ENCODE peak calls at places on chromosomes 3 and 15, in ten cellular contexts. M is H9, I is foreskin fibroblast, J is Calu3, B is WTC11, T is omental fat pad, L is stomach, Y is AG09309, X is left lung, V is cardiac fibroblast. O is an unnamed sample.

GRCh38 chr3:193788189-193788946 is 195.4 kb downstream of the OPA1 start:
- DNase-seq in M (peak; percentile 84), I (peak; percentile 10), J (peak; percentile 55), B (peak; percentile 73), T (peak; percentile 31), L (peak; percentile 65), Y (no peak), X (peak; percentile 41), V (peak; percentile 70), O (no peak)

GRCh38 chr15:23565395-23566069 is at the start of gene MKRN3:
- DNase-seq in M (no peak), I (peak; percentile 37), J (no peak), B (no peak), T (no peak), L (no peak), Y (peak; percentile 1), X (no peak), V (peak; percentile 59), O (peak; percentile 43)

GRCh38 chr3:127612966-127613365 is 14.8 kb downstream of the MCM2 start:
- DNase-seq in M (no peak), I (no peak), J (no peak), B (no peak), T (no peak), L (no peak), Y (no peak), X (no peak), V (peak; percentile 21), O (no peak)

GRCh38 chr3:171874251-171874679 is 31.1 kb downstream of the TMEM212 start:
- DNase-seq in M (no peak), I (peak; percentile 91), J (peak; percentile 69), B (no peak), T (no peak), L (no peak), Y (peak; percentile 95), X (no peak), V (peak; percentile 98), O (no peak)

GRCh38 chr3:58346368-58346767 is 13.7 kb downstream of the PXK start:
- DNase-seq in M (no peak), I (no peak), J (no peak), B (no peak), T (no peak), L (no peak), Y (no peak), X (no peak), V (no peak), O (no peak)

GRCh38 chr3:7238565-7239295 is 377.8 kb downstream of the GRM7 start:
- DNase-seq in M (no peak), I (no peak), J (no peak), B (no peak), T (no peak), L (no peak), Y (no peak), X (no peak), V (no peak), O (no peak)

GRCh38 chr3:14520149-14520548 is 20.0 kb downstream of the GRIP2 start:
- DNase-seq in M (peak; percentile 39), I (no peak), J (no peak), B (no peak), T (no peak), L (no peak), Y (no peak), X (no peak), V (no peak), O (no peak)

GRCh38 chr15:99999282-100000070 is 266.2 kb upstream of the LYSMD4 start:
- DNase-seq in M (no peak), I (no peak), J (no peak), B (no peak), T (no peak), L (no peak), Y (no peak), X (no peak), V (no peak), O (no peak)

DNA sequence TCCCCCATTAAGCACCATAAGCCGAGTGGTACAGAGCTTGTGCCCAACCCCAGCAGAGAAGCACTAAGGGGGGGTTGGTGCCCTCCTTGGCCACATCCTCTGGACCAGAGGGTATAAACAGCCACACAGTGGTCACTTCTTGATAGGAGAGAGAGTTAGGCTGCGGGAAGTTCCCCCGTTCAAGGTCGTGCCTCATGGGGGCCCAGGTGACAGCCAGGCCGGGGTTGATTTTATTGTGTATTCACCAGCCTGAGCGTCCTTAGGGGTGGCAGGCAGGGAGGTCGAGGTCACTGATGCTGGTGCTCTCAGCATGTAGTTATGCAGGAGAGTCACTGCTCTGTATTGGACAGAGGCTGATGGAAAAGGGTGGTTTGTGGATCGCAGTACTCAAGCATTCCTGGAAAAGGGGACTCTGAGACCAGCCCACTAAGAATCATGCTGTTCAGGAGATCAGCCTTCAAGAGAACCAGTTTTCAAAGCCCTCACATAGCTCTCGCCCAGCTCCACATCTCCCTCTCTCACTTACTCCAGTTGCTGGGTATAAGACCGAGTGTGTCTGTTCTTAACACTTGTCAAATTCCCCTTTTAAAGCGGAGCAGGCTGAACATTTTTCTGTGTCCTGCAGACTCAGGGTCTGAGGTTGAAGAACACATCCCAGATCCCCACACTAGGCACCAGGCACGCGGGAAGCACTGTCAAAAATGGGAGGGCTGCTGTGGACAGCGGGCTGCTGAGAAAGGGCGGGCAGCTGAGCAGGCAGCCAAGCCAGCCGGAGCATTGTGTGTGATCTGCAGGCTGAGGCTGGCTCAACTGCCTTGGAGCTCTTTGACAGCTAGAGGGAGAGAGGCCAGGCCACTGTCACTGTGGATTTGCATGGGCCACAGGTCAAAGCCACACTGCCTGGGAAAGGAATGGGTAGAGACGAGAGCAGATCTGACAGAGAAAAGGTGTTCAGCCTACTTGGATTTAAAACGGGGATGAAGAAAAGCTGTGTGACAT is 279.3 kb upstream of the LRRFIP2 start:
- DNase-seq in M (no peak), I (no peak), J (no peak), B (peak; percentile 37), T (no peak), L (peak; percentile 41), Y (no peak), X (peak; percentile 58), V (peak; percentile 4), O (no peak)
- TF ChIP-seq CTCF in M (peak; percentile 38), I (no peak), J (no peak), B (no peak), T (no peak), L (no peak), Y (no peak), X (no peak), V (no peak), O (no peak)

GRCh38 chr3:184603156-184604030 is 41.8 kb downstream of the EPHB3 start:
- DNase-seq in M (no peak), I (no peak), J (no peak), B (no peak), T (no peak), L (no peak), Y (no peak), X (no peak), V (peak; percentile 4), O (no peak)

GRCh38 chr3:184600685-184601377 is 39.2 kb downstream of the EPHB3 start:
- DNase-seq in M (no peak), I (no peak), J (no peak), B (no peak), T (no peak), L (no peak), Y (no peak), X (no peak), V (no peak), O (no peak)

GRCh38 chr3:184604039-184604955 is 42.7 kb downstream of the EPHB3 start:
- DNase-seq in M (peak; percentile 85), I (no peak), J (no peak), B (peak; percentile 68), T (no peak), L (no peak), Y (no peak), X (no peak), V (no peak), O (no peak)

GRCh38 chr3:184602406-184603155 is 41.0 kb downstream of the EPHB3 start:
- DNase-seq in M (peak; percentile 46), I (no peak), J (peak; percentile 57), B (no peak), T (no peak), L (no peak), Y (no peak), X (no peak), V (no peak), O (no peak)

DNA sequence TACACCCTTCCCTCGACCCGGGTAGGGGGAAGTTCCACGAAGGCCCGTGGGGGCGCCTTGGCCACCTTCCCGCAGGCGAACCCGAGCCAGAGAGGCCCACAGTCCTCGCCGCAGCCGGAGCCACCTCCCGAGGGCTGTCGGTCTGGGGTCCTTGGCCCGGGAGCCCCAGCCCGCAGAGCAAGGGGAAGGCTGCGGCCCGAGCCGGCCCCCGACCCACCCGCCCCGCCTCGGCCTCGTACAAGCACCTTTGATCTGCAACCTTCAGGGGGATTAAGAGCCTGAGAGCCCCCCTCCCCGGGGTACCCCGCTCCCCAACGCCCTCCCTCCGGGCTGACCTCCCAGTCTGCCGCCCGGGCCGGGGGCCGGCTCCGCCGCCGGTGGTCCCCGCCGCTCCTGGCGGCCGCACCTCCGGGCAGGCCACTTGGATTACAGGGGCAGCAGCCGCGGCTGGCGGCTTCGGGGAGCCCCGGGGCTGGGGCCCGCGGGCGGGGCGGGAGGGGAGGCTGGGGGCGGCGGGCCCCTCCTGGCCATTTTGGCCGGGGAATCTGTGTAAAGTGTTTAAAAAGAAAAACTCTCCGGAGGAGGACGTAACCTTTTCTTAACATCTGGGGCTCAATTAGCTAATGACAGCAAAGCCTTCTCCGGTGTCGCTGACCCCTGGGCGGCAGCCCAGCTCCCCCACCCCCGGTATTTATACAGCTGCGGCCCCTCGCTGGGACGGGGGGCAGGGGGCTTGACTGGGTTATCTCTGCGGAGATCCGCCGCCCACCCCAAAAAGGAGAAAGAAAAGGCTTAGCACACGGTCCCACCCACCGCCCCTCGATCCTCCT is 40.2 kb downstream of the EPHB3 start:
- DNase-seq in M (no peak), I (no peak), J (no peak), B (no peak), T (no peak), L (no peak), Y (no peak), X (no peak), V (no peak), O (no peak)
- TF ChIP-seq CTCF in M (no peak), I (no peak), J (no peak), B (no peak), T (no peak), L (no peak), Y (no peak), X (no peak), V (no peak), O (no peak)

GRCh38 chr15:97868964-97869363 is 91.5 kb upstream of the ARRDC4 start:
- DNase-seq in M (no peak), I (no peak), J (no peak), B (no peak), T (no peak), L (no peak), Y (no peak), X (no peak), V (no peak), O (no peak)

GRCh38 chr15:97867870-97868269 is 92.6 kb upstream of the ARRDC4 start:
- DNase-seq in M (no peak), I (no peak), J (no peak), B (no peak), T (no peak), L (no peak), Y (no peak), X (no peak), V (no peak), O (no peak)

GRCh38 chr15:97870771-97871170 is 89.7 kb upstream of the ARRDC4 start:
- DNase-seq in M (no peak), I (no peak), J (no peak), B (no peak), T (no peak), L (no peak), Y (no peak), X (no peak), V (no peak), O (no peak)

GRCh38 chr15:97861529-97861928 is 99.0 kb upstream of the ARRDC4 start:
- DNase-seq in M (no peak), I (no peak), J (no peak), B (no peak), T (no peak), L (no peak), Y (no peak), X (no peak), V (no peak), O (no peak)

DNA sequence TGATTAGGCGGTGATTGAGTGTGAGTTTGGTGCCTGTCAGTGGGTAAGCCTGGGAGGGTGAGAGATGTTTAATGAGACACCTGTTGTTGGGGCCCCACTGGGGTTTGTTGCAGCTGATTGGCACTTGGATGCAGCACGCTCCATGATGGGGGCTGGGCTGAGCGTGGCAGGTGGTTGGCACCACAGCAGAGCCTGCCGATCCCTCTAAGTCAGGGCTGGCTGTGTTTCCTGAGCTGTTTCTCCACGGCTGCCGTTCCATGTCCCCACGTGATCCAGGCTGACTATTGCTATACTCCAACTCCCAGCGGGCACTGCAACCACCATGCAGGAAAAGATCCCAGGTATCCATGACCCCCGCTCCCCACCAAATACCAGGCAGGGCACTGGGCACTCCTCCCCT is 93.5 kb upstream of the ARRDC4 start:
- DNase-seq in M (no peak), I (no peak), J (no peak), B (no peak), T (no peak), L (no peak), Y (no peak), X (no peak), V (no peak), O (no peak)
- TF ChIP-seq CTCF in M (no peak), I (no peak), J (no peak), B (no peak), T (no peak), L (no peak), Y (no peak), X (no peak), V (no peak), O (no peak)

GRCh38 chr3:130699765-130700164 is 46.9 kb downstream of the PIK3R4 start:
- DNase-seq in M (no peak), I (no peak), J (peak; percentile 44), B (no peak), T (no peak), L (no peak), Y (no peak), X (no peak), V (peak; percentile 39), O (no peak)
- TF ChIP-seq CTCF in M (peak; percentile 77), I (peak; percentile 41), J (peak; percentile 77), B (no peak), T (no peak), L (peak; percentile 23), Y (peak; percentile 39), X (no peak), V (peak; percentile 42), O (peak; percentile 38)